ENCODE peak calls at places on chromosomes 11 and 22, in ten cellular contexts. Z, U, H, P, W, M, V, Y, T and A are unnamed samples. For H3K27me3, the result is how much of the 10 kb centered on the place peaks cover.

GRCh38 chr11:2210366-2211112 is 38.9 kb upstream of the TH start:
- DNase-seq in Z (no peak), V (peak), T (no peak), Y (no peak), W (peak), M (peak), U (no peak), P (no peak), H (no peak), A (no peak)

GRCh38 chr11:121716060-121716459 is 263.3 kb upstream of the SORL1-AS1 start:
- DNase-seq in T (no peak), V (no peak), U (no peak), Y (no peak), M (no peak), P (no peak), Z (no peak), W (no peak), H (peak), A (peak)

GRCh38 chr11:118928870-118929495 is 3.3 kb upstream of the BCL9L start:
- DNase-seq in W (no peak), V (peak), Y (no peak), T (no peak), Z (no peak), M (peak), P (no peak), H (peak), U (no peak), A (no peak)

GRCh38 chr11:93541884-93542752 is 1.1 kb downstream of the SMCO4 start:
- DNase-seq in Z (peak), Y (peak), P (no peak), W (peak), T (no peak), V (peak), M (peak), U (peak), H (peak), A (no peak)

GRCh38 chr11:4022669-4023068 is 71.9 kb upstream of the RRM1 start:
- DNase-seq in Y (no peak), T (no peak), V (no peak), U (no peak), M (no peak), Z (no peak), P (no peak), W (no peak), H (no peak), A (no peak)

GRCh38 chr11:9802291-9802861 is 138.5 kb downstream of the SWAP70 start:
- DNase-seq in Y (no peak), U (peak), Z (no peak), M (no peak), P (no peak), W (no peak), H (peak), T (no peak), V (no peak), A (peak)

GRCh38 chr22:31826443-31826842 is 72.6 kb downstream of the DEPDC5 start:
- DNase-seq in P (no peak), Z (no peak), V (no peak), W (no peak), M (no peak), T (no peak), H (no peak), Y (no peak), U (no peak), A (no peak)

GRCh38 chr11:112784323-112785073 is 176.7 kb upstream of the NCAM1 start:
- DNase-seq in Y (no peak), M (peak), H (peak), V (peak), Z (peak), T (peak), W (no peak), P (no peak), U (peak), A (no peak)

GRCh38 chr11:13335319-13335718 is 57.7 kb downstream of the BMAL1 start:
- DNase-seq in U (peak), P (no peak), M (peak), W (no peak), Z (no peak), V (peak), T (no peak), H (peak), Y (peak), A (no peak)

GRCh38 chr22:37498289-37498909 is 12.2 kb upstream of the MFNG start:
- DNase-seq in Z (no peak), P (no peak), M (no peak), W (peak), V (no peak), H (no peak), U (no peak), T (no peak), Y (no peak), A (no peak)

GRCh38 chr22:28930357-28931007 is 47.1 kb downstream of the ZNRF3 start:
- DNase-seq in H (peak), Z (no peak), M (no peak), U (no peak), V (no peak), T (no peak), Y (no peak), P (no peak), W (no peak), A (no peak)

DNA sequence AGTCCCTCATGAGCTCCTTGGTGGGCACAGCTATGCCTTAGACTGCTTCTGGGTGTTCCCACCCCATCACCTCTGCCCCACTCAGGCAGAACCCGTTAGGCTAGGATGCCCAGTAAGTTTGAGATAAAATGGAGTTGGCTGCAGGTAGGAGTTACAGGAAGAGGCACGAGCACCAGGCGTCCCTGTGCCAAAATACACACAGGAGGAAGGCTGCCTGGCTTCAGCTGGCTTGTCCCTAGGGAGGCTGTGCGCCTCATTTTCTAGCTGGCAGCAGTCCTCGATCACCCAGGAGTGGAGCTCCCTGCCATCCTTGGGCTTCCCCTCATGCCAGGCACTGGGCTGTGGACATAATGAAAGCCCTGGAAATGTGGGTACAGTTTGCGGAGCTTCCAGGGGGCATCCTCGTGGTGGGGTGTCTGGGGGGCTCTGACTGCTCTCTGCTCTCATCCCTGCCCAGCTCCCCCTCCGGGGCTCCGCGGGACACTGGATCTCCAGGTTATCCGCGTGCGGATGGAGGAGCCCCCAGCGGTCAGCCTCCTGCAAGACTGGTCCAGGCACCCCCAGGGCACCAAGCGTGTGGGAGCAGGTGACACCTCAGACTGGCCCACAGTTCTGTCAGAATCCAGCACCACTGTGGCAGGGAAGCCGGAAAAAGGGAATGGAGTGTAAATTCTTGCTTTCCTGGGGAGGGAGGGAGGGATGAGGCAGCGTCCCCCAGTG is 12.3 kb upstream of the MARK2 start:
- DNase-seq in Z (no peak), P (no peak), H (no peak), M (no peak), W (no peak), V (no peak), U (no peak), Y (no peak), T (no peak), A (no peak)
- TF ChIP-seq CTCF in Z (no peak), P (no peak), H (no peak), M (no peak), W (no peak), V (no peak), U (no peak), Y (no peak), T (no peak), A (no peak)

GRCh38 chr11:45921561-45922424 is 663 bp upstream of the LARGE2 start:
- DNase-seq in W (peak), H (no peak), T (no peak), P (no peak), M (no peak), Z (peak), V (peak), U (no peak), Y (peak), A (no peak)

GRCh38 chr11:45924036-45924915 is 1.8 kb downstream of the LARGE2 start:
- DNase-seq in T (no peak), W (no peak), V (no peak), U (no peak), Z (peak), M (no peak), P (no peak), Y (no peak), H (no peak), A (no peak)

GRCh38 chr11:45924927-45925326 is 2.5 kb downstream of the LARGE2 start:
- DNase-seq in Y (no peak), Z (no peak), W (no peak), M (no peak), U (no peak), V (no peak), P (no peak), H (no peak), T (no peak), A (no peak)

GRCh38 chr11:45920531-45921477 is 1.7 kb upstream of the LARGE2 start:
- DNase-seq in U (no peak), H (no peak), Y (no peak), Z (peak), V (peak), W (no peak), M (no peak), P (no peak), T (no peak), A (no peak)

GRCh38 chr11:45922425-45923082 is at the start of gene LARGE2:
- DNase-seq in Z (peak), W (peak), H (no peak), P (no peak), Y (peak), U (no peak), V (no peak), T (no peak), M (no peak), A (no peak)
- H3K27ac ChIP-seq in Z (peak), W (no peak), H (no peak), P (peak), Y (peak), U (peak), V (no peak), T (no peak), M (no peak), A (no peak)

GRCh38 chr11:1131033-1131911 is 26.5 kb upstream of the MUC5AC start:
- DNase-seq in Y (no peak), T (no peak), W (no peak), P (no peak), M (no peak), U (no peak), Z (peak), V (no peak), H (no peak), A (no peak)
- H3K27me3 ChIP-seq in Y (under half), T (under half), W (under half), P (half or more), M (under half), U (under half), Z (under half), V (under half), H (under half), A (under half)

GRCh38 chr11:33734441-33735165 is 1.6 kb downstream of the CD59 start:
- DNase-seq in W (no peak), M (no peak), T (no peak), Y (peak), H (peak), P (no peak), U (peak), Z (no peak), V (peak), A (no peak)

GRCh38 chr11:33733978-33734377 is 2.2 kb downstream of the CD59 start:
- DNase-seq in U (no peak), W (no peak), Z (no peak), H (no peak), P (no peak), V (no peak), Y (no peak), M (no peak), T (no peak), A (no peak)

GRCh38 chr11:33736148-33736809 is at the start of gene CD59:
- DNase-seq in T (peak), H (peak), W (peak), Z (peak), V (peak), U (peak), P (peak), Y (peak), M (peak), A (peak)

GRCh38 chr11:33735166-33735425 is 1.1 kb downstream of the CD59 start:
- DNase-seq in P (no peak), T (no peak), U (no peak), Z (no peak), Y (no peak), H (no peak), M (no peak), V (no peak), W (no peak), A (no peak)

GRCh38 chr11:33735426-33736147 is 636 bp downstream of the CD59 start:
- DNase-seq in H (peak), V (no peak), T (no peak), U (peak), M (peak), P (no peak), Z (no peak), Y (peak), W (peak), A (no peak)
- TF ChIP-seq CTCF in H (no peak), V (no peak), T (peak), U (no peak), M (no peak), P (no peak), Z (no peak), Y (no peak), W (peak), A (peak)

DNA sequence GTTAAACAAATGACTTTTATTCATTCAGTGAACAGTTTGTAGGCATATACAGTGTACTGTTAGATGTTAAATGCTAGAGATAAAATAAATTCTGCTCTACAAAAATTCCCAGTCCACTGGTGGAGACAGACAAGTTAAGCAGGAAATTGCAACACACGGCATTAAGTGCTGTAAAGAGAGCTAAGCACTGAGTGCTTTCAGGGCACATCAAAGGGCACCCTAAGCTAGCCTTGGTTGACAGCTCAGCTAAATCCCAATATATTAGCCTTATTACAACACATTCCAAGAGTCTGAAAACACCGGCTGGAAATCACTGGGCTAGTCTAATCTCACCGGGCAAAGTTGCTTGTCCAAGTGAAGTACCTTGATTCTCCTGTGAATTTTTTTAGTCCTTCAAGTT is 55.1 kb downstream of the NOX4 start:
- DNase-seq in M (no peak), V (no peak), W (no peak), Z (no peak), H (peak), T (no peak), P (no peak), U (no peak), Y (peak), A (peak)
- H3K27ac ChIP-seq in M (no peak), V (no peak), W (no peak), Z (no peak), H (no peak), T (peak), P (no peak), U (no peak), Y (no peak), A (no peak)